ENCODE peak calls at places on chromosomes 7 and 10, in six cellular contexts. X is ovary, Y is adrenal gland, N is H1, F is H54, G is suprapubic skin. S is an unnamed sample.

GRCh38 chr7:28714452-28715120 is 243.5 kb downstream of the TRIL start:
- DNase-seq in N (no peak), Y (no peak), F (no peak), X (no peak), G (no peak), S (no peak)

GRCh38 chr10:13882112-13882711 is 295.4 kb downstream of the PRPF18 start:
- DNase-seq in Y (no peak), X (no peak), N (peak), F (peak), G (no peak), S (no peak)

GRCh38 chr10:20922033-20922432 is 24.9 kb upstream of the NEBL start:
- DNase-seq in F (no peak), N (no peak), G (no peak), X (no peak), Y (no peak), S (no peak)

GRCh38 chr10:116627386-116627933 is 6.7 kb downstream of the PNLIPRP2 start:
- DNase-seq in Y (peak), G (no peak), N (peak), F (no peak), X (peak), S (no peak)

GRCh38 chr7:155943251-155943899 is 131.1 kb upstream of the SHH start:
- DNase-seq in Y (no peak), N (peak), X (no peak), G (no peak), F (no peak), S (no peak)

GRCh38 chr7:32200593-32200992 is 130.4 kb upstream of the PDE1C start:
- DNase-seq in N (no peak), Y (no peak), G (no peak), F (no peak), X (no peak), S (peak)

GRCh38 chr7:23691320-23691719 is 11.3 kb downstream of the FAM221A start:
- DNase-seq in F (no peak), X (no peak), G (no peak), N (no peak), Y (no peak), S (no peak)

GRCh38 chr7:134220236-134220635 is 93.1 kb downstream of the LRGUK start:
- DNase-seq in X (no peak), N (no peak), Y (no peak), G (no peak), F (no peak), S (no peak)

GRCh38 chr7:130179631-130180030 is 25.6 kb downstream of the TMEM209 start:
- DNase-seq in Y (no peak), G (no peak), F (no peak), X (no peak), N (no peak), S (no peak)

GRCh38 chr7:144386741-144387140 is 16.8 kb downstream of the NOBOX start:
- DNase-seq in X (no peak), N (no peak), G (no peak), F (no peak), Y (no peak), S (no peak)

GRCh38 chr7:133207687-133208086 is 45.2 kb upstream of the EXOC4 start:
- DNase-seq in Y (no peak), G (no peak), F (no peak), N (no peak), X (no peak), S (peak)

GRCh38 chr7:131383417-131383816 is 55.7 kb downstream of the MKLN1 start:
- DNase-seq in F (no peak), N (no peak), Y (no peak), X (no peak), G (no peak), S (no peak)

GRCh38 chr7:139109188-139109982 is at the start of gene ZC3HAV1:
- DNase-seq in Y (peak), X (peak), G (peak), N (peak), F (peak), S (peak)
- TF ChIP-seq POLR2A in Y (peak), X (peak), G (peak), N (no peak), F (peak), S (peak)

DNA sequence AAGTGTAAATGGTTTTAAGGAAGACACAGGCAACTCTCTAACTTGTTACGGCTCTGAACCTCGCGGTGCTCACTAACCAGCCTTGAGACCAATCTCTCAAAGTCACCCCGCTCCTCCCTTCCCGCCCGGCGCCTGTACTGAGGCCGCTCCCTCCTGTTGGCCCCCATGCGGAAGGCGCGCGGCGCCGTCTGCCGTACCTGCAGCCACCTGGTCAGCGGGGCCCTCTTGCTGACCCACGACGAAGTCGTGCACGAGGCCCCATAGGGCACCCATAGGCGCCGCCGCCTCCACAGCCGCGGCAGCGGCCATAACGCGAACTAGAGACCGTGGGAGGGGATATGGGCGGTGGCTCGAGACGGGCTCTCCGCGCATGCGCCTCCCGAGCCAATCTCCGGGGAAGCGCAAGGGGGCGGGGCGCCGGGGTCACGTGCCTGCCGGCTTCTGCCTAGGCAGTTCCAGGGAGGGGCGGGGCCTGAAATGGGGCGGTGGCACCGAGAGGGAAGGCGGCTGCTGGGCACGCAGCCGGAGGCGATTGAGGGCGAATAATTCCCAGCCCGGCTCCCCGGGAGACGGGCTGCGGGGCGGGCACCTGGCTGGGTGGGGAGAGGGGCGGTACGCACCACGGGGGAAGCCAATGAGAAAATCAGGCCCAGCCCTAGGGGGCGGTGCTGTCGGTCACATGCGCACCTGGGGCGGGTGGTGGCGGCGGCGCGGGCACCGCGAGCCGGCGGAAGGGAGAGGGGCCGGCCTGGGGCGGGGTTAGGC is at the start of gene MMS19:
- DNase-seq in F (peak), G (peak), N (peak), Y (peak), X (peak), S (peak)
- TF ChIP-seq POLR2A in F (peak), G (no peak), N (peak), Y (peak), X (peak), S (peak)

GRCh38 chr10:110513949-110514348 is 16.2 kb downstream of the DUSP5 start:
- DNase-seq in X (no peak), Y (peak), N (no peak), F (no peak), G (peak), S (no peak)

GRCh38 chr10:110512461-110513187 is 14.9 kb downstream of the DUSP5 start:
- DNase-seq in Y (peak), G (peak), N (no peak), F (peak), X (no peak), S (peak)

GRCh38 chr10:110516815-110517492 is 19.2 kb downstream of the DUSP5 start:
- DNase-seq in G (peak), X (no peak), N (no peak), F (no peak), Y (no peak), S (no peak)

GRCh38 chr10:110511734-110512449 is 14.2 kb downstream of the DUSP5 start:
- DNase-seq in F (no peak), N (no peak), G (peak), X (no peak), Y (no peak), S (no peak)

DNA sequence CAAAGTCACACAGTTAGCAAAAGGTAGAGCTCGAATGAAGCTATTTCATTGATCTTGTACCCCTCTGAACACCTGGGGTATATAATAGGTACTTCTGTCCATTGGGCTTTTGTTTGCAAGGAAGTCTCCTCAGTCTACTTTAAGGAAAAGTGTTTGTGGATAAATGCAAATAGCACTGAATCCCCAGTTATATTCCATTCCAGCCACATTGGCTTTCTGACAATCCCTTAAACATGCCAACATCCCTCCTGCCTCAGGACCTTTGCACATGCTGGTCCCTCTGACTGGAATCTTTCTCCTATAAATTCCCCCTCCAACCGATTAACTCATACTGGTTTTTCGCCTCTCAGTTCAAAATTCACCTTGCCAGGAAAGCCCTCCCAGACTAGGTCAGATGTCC is 17.1 kb downstream of the DUSP5 start:
- DNase-seq in G (peak), Y (no peak), N (no peak), X (no peak), F (no peak), S (no peak)
- TF ChIP-seq POLR2A in G (no peak), Y (no peak), N (no peak), X (no peak), F (no peak), S (no peak)

DNA sequence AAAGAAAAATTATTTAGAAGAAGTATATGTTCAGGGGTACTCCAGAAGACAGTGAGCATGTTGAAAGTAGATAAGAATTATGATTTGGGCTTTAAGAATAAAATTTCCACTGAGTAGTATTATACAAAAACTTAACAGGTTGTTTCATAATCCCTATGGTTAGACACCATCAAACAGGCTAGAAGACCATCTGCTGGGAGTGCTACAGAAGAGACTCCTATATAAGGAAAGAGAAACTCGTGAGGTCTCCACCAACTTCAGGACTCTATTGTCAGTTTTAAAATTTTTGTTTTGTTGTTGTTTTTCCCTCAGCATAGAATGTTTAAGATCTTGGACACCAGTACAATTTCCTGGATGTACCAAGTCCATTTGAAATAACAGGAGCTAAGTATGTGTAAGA is 13.1 kb downstream of the DNAJC1 start:
- DNase-seq in Y (no peak), F (no peak), G (no peak), X (no peak), N (no peak), S (no peak)
- TF ChIP-seq POLR2A in Y (no peak), F (no peak), G (no peak), X (no peak), N (no peak), S (no peak)

GRCh38 chr10:79069325-79070090 is 742 bp downstream of the ZMIZ1 start:
- DNase-seq in F (peak), Y (peak), X (no peak), N (no peak), G (no peak), S (peak)
- TF ChIP-seq POLR2A in F (no peak), Y (peak), X (no peak), N (no peak), G (no peak), S (no peak)

GRCh38 chr10:102775973-102776669 is 32.4 kb downstream of the WBP1L start:
- DNase-seq in X (peak), G (peak), F (no peak), N (no peak), Y (peak), S (peak)

GRCh38 chr10:102778781-102779180 is 35.0 kb downstream of the WBP1L start:
- DNase-seq in N (no peak), Y (no peak), X (no peak), F (no peak), G (no peak), S (no peak)

GRCh38 chr10:102777696-102778530 is 34.2 kb downstream of the WBP1L start:
- DNase-seq in X (no peak), F (no peak), N (no peak), G (no peak), Y (no peak), S (no peak)

GRCh38 chr10:102775201-102775972 is 31.6 kb downstream of the WBP1L start:
- DNase-seq in X (peak), F (no peak), G (no peak), N (no peak), Y (peak), S (no peak)

GRCh38 chr10:102776779-102777417 is 33.1 kb downstream of the WBP1L start:
- DNase-seq in F (peak), X (peak), G (peak), Y (peak), N (peak), S (peak)
- TF ChIP-seq POLR2A in F (no peak), X (peak), G (no peak), Y (peak), N (no peak), S (peak)

DNA sequence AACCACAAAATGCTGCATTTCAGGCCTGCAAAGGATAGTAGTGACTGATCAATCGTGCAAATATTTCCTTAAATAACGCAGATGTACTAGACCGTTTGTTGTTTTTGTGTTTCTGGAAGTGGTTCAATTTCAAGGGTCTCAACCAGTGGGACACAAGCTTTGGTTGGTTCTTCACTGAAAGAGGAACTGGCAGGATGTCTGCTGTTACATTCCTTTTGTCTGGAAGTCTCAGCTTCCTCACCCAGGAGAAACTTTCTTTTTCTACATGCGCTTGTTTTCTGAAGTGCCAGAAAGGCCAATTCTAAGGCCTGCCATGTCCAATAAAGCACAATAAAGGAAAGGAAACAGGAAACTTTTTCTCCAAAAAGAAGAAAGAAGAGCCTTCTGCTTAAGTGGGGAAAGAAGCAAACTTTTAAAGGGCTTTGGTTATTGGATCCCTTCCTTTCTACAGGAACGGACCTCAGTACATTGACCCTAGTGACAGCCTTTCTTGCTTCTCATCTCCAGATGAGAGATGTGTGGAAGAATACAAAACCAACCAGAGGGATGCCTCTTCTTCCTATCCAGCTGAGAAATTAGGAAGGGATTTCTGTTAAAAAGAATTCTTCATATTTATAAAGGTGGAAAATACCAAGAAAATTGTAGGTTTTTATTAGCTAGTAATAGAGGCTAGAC is 4.2 kb downstream of the DKK1 start:
- DNase-seq in Y (no peak), X (no peak), F (no peak), G (no peak), N (no peak), S (no peak)
- TF ChIP-seq POLR2A in Y (no peak), X (no peak), F (peak), G (no peak), N (no peak), S (no peak)

DNA sequence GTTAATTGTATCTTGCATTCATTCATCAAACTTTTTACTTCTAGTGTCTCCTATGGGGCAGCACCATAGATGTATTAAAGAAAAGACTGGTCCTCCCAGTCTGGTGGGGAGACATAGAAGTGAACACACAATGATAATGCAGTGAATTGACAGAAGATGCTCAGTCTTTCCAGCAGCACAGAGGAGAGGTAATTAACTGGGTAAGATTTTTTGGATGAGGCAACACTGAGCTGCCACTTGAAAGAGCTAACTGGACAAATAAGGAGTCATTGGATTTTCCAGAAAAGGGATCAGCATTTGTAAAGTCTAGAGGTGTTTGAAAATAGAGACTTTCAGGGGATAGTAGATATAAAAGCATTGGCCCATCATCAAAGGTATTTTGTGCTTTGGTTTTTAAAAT is 7.2 kb upstream of the ITPRIP start:
- DNase-seq in Y (no peak), X (no peak), G (no peak), N (no peak), F (no peak), S (peak)
- TF ChIP-seq POLR2A in Y (no peak), X (no peak), G (no peak), N (no peak), F (no peak), S (no peak)

GRCh38 chr7:100874577-100875355 is at the start of gene SRRT:
- DNase-seq in G (peak), Y (peak), N (peak), F (peak), X (peak), S (peak)
- TF ChIP-seq POLR2A in G (peak), Y (peak), N (no peak), F (peak), X (peak), S (peak)